ENCODE peak calls at places on chromosomes 1 and 21, in six cellular contexts. W is cardiac muscle cell; G is tibial artery; Q is CD4-positive, CD25-positive, alpha-beta regulatory T cell; U is choroid plexus epithelial cell; D is prostate gland. S is an unnamed sample.

GRCh38 chr1:163561570-163562295 is 240.0 kb downstream of the NUF2 start:
- DNase-seq in W (peak), G (no peak), Q (no peak), U (peak), D (no peak), S (peak)

GRCh38 chr1:162404550-162405160 is 7.3 kb downstream of the SH2D1B start:
- DNase-seq in W (peak), G (no peak), Q (no peak), U (peak), D (no peak), S (peak)

GRCh38 chr1:62977321-62977720 is 193.4 kb downstream of the ATG4C start:
- DNase-seq in W (no peak), G (no peak), Q (no peak), U (peak), D (no peak), S (peak)

GRCh38 chr21:36754241-36754881 is 55.4 kb downstream of the SIM2 start:
- DNase-seq in W (peak), G (no peak), Q (no peak), U (peak), D (no peak), S (no peak)

GRCh38 chr1:195202271-195202670 is 1406.0 kb downstream of the KCNT2 start:
- DNase-seq in W (no peak), G (no peak), Q (no peak), U (peak), D (no peak), S (no peak)

GRCh38 chr1:90707363-90707710 is 9.8 kb downstream of the BARHL2 start:
- DNase-seq in W (peak), G (no peak), Q (no peak), U (peak), D (no peak), S (no peak)

GRCh38 chr21:45353200-45353599 is 51.8 kb upstream of the COL18A1 start:
- DNase-seq in W (no peak), G (no peak), Q (no peak), U (no peak), D (no peak), S (no peak)

GRCh38 chr1:200231787-200232222 is 178.0 kb downstream of the ZNF281 start:
- DNase-seq in W (no peak), G (no peak), Q (no peak), U (no peak), D (no peak), S (no peak)

GRCh38 chr1:102941364-102941947 is 166.9 kb downstream of the COL11A1 start:
- DNase-seq in W (no peak), G (no peak), Q (no peak), U (peak), D (no peak), S (peak)

GRCh38 chr21:38800924-38801744 is 4.6 kb upstream of the ETS2 start:
- DNase-seq in W (no peak), G (no peak), Q (no peak), U (no peak), D (no peak), S (no peak)

GRCh38 chr1:152034654-152035405 is 2.0 kb downstream of the S100A11 start:
- DNase-seq in W (peak), G (no peak), Q (peak), U (peak), D (peak), S (peak)

GRCh38 chr1:39524591-39525365 is 33.3 kb downstream of the BMP8A start:
- DNase-seq in W (no peak), G (peak), Q (no peak), U (no peak), D (no peak), S (no peak)

DNA sequence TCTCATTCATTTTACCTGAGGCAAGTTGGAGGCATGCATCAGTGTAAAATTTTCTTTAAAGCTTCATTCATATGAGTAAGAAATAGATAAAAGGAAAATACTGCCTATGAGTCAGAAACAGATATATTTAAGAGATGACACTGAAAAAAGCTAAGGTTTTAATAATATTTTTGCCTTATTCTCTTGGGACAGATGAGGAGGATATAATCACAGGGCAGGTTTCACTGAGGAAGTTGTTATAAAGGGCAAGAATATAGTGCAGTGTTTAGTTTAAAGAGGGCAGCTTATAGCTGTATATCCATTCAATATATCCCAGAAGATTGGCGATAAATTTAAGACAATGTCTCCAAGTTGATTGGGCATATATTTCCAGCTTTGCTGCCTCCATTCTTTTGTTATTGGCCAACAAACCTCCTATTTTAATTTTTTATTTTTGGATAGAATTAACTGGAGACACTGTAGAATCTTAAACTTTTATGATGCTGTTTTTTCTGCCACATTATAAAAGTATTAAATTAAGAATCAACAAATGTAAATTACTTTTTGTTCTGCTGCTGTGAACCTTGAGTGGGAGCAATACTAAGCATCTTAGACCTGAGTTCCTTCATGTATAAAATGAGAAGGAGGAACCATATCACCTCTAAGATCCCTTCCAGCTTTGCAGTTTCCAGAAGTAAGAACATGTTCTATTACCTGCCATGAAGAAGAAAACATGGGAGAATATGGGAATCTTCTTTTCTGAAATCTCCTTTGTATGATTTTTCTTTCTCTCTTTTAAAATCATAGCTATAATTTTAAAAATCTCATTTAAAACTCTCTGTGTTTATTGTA is 171.6 kb downstream of the S1PR1 start:
- DNase-seq in W (no peak), G (no peak), Q (no peak), U (no peak), D (no peak), S (no peak)
- H3K4me3 ChIP-seq in W (no peak), G (no peak), Q (no peak), U (no peak), D (no peak), S (no peak)

GRCh38 chr1:226882631-226883409 is 12.4 kb downstream of the PSEN2 start:
- DNase-seq in W (peak), G (peak), Q (peak), U (peak), D (no peak), S (peak)
- H3K4me3 ChIP-seq in W (no peak), G (no peak), Q (peak), U (peak), D (peak), S (peak)

GRCh38 chr1:101262601-101263348 is 26.0 kb downstream of the S1PR1 start:
- DNase-seq in W (peak), G (no peak), Q (peak), U (peak), D (no peak), S (no peak)
- H3K4me3 ChIP-seq in W (no peak), G (no peak), Q (peak), U (no peak), D (no peak), S (no peak)

DNA sequence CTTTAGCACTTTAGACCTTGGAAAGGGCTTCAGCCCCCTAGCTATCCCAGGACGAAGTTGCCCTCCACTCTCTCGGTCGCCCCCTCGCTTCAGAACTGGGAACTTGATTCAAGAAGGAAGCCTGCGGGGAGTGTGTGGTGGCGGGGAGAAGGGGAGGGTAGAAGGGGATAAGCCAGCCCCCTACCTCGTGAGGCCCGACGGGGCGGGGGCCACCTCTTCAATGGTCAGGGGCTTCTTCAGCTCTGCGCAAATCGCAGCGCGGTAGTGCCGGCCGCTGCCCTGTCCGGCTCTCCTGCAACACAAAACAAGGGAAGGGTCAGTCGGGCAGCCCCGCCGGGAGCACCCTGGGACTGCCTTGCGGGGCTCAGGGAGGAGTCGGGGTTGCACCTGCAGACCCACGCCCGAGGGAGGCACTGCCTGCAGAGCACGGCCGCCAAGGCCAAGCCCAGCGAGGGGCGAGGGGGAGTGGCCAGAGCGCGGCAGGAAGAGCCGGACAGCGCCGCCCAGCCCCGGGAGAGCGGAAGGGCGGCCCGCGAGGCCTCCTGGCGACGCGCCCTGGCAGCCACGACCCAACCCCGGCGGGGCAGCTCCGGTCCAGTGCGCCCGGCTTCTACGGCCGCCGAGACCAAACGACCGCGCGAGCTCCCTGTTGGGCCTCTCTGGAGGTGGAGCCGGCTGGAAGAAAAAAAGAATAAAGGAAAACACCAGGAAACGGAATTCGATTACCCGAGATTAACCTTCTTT is 56.2 kb upstream of the RASAL2 start:
- DNase-seq in W (peak), G (peak), Q (no peak), U (peak), D (peak), S (peak)
- H3K4me3 ChIP-seq in W (peak), G (peak), Q (no peak), U (peak), D (peak), S (peak)

S was measured in fibroblast of lung.